ENCODE peak calls at places on chromosome 17, in seven cellular contexts. One of them, this sample, is unnamed.

GRCh38 chr17:77808663-77809425 is 149.7 kb upstream of the TNRC6C start:
- DNase-seq in RWPE2: no peak
- DNase-seq in epithelial cell of esophagus: no peak
- DNase-seq in upper lobe of right lung: no peak
- DNase-seq in gastrocnemius medialis: no peak
- DNase-seq in tibial artery: no peak
- DNase-seq in GM23338: no peak
- DNase-seq in this sample: no peak

GRCh38 chr17:49738456-49739163 is 25.3 kb downstream of the FAM117A start:
- DNase-seq in RWPE2: no peak
- DNase-seq in epithelial cell of esophagus: no peak
- DNase-seq in upper lobe of right lung: no peak
- DNase-seq in gastrocnemius medialis: peak; percentile 34
- DNase-seq in tibial artery: no peak
- DNase-seq in GM23338: no peak
- DNase-seq in this sample: no peak

GRCh38 chr17:81412490-81413093 is 17.3 kb downstream of the BAHCC1 start:
- DNase-seq in RWPE2: no peak
- DNase-seq in epithelial cell of esophagus: peak; percentile 82
- DNase-seq in upper lobe of right lung: no peak
- DNase-seq in gastrocnemius medialis: no peak
- DNase-seq in tibial artery: no peak
- DNase-seq in GM23338: no peak
- DNase-seq in this sample: peak; percentile 54

GRCh38 chr17:81097943-81098308 is 63.0 kb downstream of the BAIAP2 start:
- DNase-seq in RWPE2: no peak
- DNase-seq in epithelial cell of esophagus: peak; percentile 54
- DNase-seq in upper lobe of right lung: peak; percentile 85
- DNase-seq in gastrocnemius medialis: no peak
- DNase-seq in tibial artery: peak; percentile 50
- DNase-seq in GM23338: no peak
- DNase-seq in this sample: no peak

GRCh38 chr17:15409721-15410247 is 57.6 kb downstream of the CDRT4 start:
- DNase-seq in RWPE2: no peak
- DNase-seq in epithelial cell of esophagus: peak; percentile 73
- DNase-seq in upper lobe of right lung: no peak
- DNase-seq in gastrocnemius medialis: peak; percentile 38
- DNase-seq in tibial artery: peak; percentile 67
- DNase-seq in GM23338: no peak
- DNase-seq in this sample: peak; percentile 69

GRCh38 chr17:78383725-78384471 is 5.4 kb downstream of the PGS1 start:
- DNase-seq in RWPE2: peak; percentile 98
- DNase-seq in epithelial cell of esophagus: peak; percentile 98
- DNase-seq in upper lobe of right lung: peak; percentile 90
- DNase-seq in gastrocnemius medialis: peak; percentile 66
- DNase-seq in tibial artery: peak; percentile 94
- DNase-seq in GM23338: no peak
- DNase-seq in this sample: peak; percentile 82

GRCh38 chr17:10729334-10730193 is at the start of gene TMEM220:
- DNase-seq in RWPE2: no peak
- DNase-seq in epithelial cell of esophagus: peak; percentile 40
- DNase-seq in upper lobe of right lung: peak; percentile 92
- DNase-seq in gastrocnemius medialis: peak; percentile 59
- DNase-seq in tibial artery: peak; percentile 84
- DNase-seq in GM23338: peak; percentile 88
- DNase-seq in this sample: peak; percentile 42

GRCh38 chr17:77528516-77529327 is 388.0 kb downstream of the SEC14L1 start:
- DNase-seq in RWPE2: peak; percentile 54
- DNase-seq in epithelial cell of esophagus: no peak
- DNase-seq in upper lobe of right lung: peak; percentile 54
- DNase-seq in gastrocnemius medialis: no peak
- DNase-seq in tibial artery: no peak
- DNase-seq in GM23338: peak; percentile 87
- DNase-seq in this sample: no peak

GRCh38 chr17:62163847-62164246 is 98.8 kb upstream of the MED13 start:
- DNase-seq in RWPE2: no peak
- DNase-seq in epithelial cell of esophagus: peak; percentile 32
- DNase-seq in upper lobe of right lung: no peak
- DNase-seq in gastrocnemius medialis: no peak
- DNase-seq in tibial artery: no peak
- DNase-seq in GM23338: no peak
- DNase-seq in this sample: no peak

GRCh38 chr17:76204277-76204676 is 36.0 kb downstream of the RNF157 start:
- DNase-seq in RWPE2: no peak
- DNase-seq in epithelial cell of esophagus: peak; percentile 62
- DNase-seq in upper lobe of right lung: no peak
- DNase-seq in gastrocnemius medialis: no peak
- DNase-seq in tibial artery: no peak
- DNase-seq in GM23338: no peak
- DNase-seq in this sample: peak; percentile 32

GRCh38 chr17:30372755-30373154 is 6.0 kb upstream of the CPD start:
- DNase-seq in RWPE2: no peak
- DNase-seq in epithelial cell of esophagus: peak; percentile 97
- DNase-seq in upper lobe of right lung: no peak
- DNase-seq in gastrocnemius medialis: no peak
- DNase-seq in tibial artery: no peak
- DNase-seq in GM23338: peak; percentile 50
- DNase-seq in this sample: peak; percentile 29

GRCh38 chr17:68698761-68699160 is 97.6 kb upstream of the FAM20A start:
- DNase-seq in RWPE2: no peak
- DNase-seq in epithelial cell of esophagus: no peak
- DNase-seq in upper lobe of right lung: no peak
- DNase-seq in gastrocnemius medialis: peak; percentile 15
- DNase-seq in tibial artery: peak; percentile 33
- DNase-seq in GM23338: no peak
- DNase-seq in this sample: no peak

GRCh38 chr17:82092094-82092586 is 5.9 kb downstream of the FASN start:
- DNase-seq in RWPE2: no peak
- DNase-seq in epithelial cell of esophagus: no peak
- DNase-seq in upper lobe of right lung: no peak
- DNase-seq in gastrocnemius medialis: no peak
- DNase-seq in tibial artery: no peak
- DNase-seq in GM23338: no peak
- DNase-seq in this sample: no peak

GRCh38 chr17:58447039-58447975 is 30.0 kb upstream of the RNF43 start:
- DNase-seq in RWPE2: peak; percentile 73
- DNase-seq in epithelial cell of esophagus: peak; percentile 90
- DNase-seq in upper lobe of right lung: peak; percentile 83
- DNase-seq in gastrocnemius medialis: peak; percentile 5
- DNase-seq in tibial artery: no peak
- DNase-seq in GM23338: peak; percentile 94
- DNase-seq in this sample: peak; percentile 51

GRCh38 chr17:52158450-52159042 is at the start of gene CA10:
- DNase-seq in RWPE2: no peak
- DNase-seq in epithelial cell of esophagus: peak; percentile 18
- DNase-seq in upper lobe of right lung: no peak
- DNase-seq in gastrocnemius medialis: no peak
- DNase-seq in tibial artery: no peak
- DNase-seq in GM23338: peak; percentile 91
- DNase-seq in this sample: no peak

GRCh38 chr17:63601439-63602371 is 1.0 kb downstream of the TACO1 start:
- DNase-seq in RWPE2: no peak
- DNase-seq in epithelial cell of esophagus: peak; percentile 27
- DNase-seq in upper lobe of right lung: no peak
- DNase-seq in gastrocnemius medialis: no peak
- DNase-seq in tibial artery: no peak
- DNase-seq in GM23338: peak; percentile 13
- DNase-seq in this sample: no peak

GRCh38 chr17:31733326-31733725 is 125.7 kb downstream of the COPRS start:
- DNase-seq in RWPE2: no peak
- DNase-seq in epithelial cell of esophagus: no peak
- DNase-seq in upper lobe of right lung: no peak
- DNase-seq in gastrocnemius medialis: no peak
- DNase-seq in tibial artery: no peak
- DNase-seq in GM23338: peak; percentile 78
- DNase-seq in this sample: no peak

DNA sequence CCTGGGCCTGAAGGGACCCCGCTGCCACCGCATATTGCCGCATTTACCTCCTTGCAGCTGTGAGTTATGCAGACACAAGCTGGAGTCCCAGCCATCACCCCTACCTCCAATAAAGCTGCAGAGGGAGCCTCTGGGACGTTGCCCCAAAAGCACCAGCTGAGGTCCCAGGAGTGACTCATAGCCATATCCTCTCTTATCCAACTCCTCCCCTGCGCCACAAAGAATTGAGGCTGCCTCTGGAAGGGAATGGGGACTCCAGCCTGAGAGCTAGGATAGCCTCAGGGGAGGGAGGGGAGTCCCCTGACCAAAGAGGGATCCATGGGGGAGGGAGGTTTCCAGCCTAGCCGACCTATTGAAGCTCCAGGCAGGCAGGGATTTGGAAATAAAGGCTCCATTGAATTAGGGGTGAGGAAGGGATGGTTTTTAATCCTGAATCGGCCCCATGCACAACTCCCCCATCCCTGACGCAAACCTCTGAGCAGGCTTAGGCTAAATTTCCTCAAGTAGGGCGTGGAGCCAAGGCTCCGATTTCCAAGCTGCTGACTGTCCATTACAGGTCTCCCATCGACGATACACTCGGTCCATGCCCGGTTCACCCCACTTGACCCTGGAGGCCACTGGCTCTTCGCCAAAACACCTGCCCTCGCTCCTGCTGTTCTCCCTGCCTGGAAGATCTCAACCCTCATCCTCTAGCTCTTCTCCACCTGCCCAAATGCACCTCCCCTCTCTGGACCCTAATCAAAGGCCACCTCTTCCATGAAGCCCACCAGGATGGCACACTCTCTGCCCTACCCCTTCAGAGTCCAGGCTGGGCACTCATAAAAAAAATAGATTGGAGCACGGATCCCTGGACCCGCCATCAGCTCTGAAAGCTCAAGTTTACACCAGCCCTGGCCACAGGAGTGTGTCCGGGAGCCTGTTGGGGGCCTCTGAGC is 27.5 kb downstream of the PIMREG start:
- DNase-seq in RWPE2: no peak
- DNase-seq in epithelial cell of esophagus: peak; percentile 62
- DNase-seq in upper lobe of right lung: no peak
- DNase-seq in gastrocnemius medialis: no peak
- DNase-seq in tibial artery: no peak
- DNase-seq in GM23338: peak; percentile 34
- DNase-seq in this sample: no peak
- TF ChIP-seq CTCF in RWPE2: peak; percentile 38
- TF ChIP-seq CTCF in epithelial cell of esophagus: peak; percentile 26
- TF ChIP-seq CTCF in upper lobe of right lung: no peak
- TF ChIP-seq CTCF in gastrocnemius medialis: no peak
- TF ChIP-seq CTCF in tibial artery: no peak
- TF ChIP-seq CTCF in GM23338: no peak
- TF ChIP-seq CTCF in this sample: no peak

GRCh38 chr17:27631897-27632725 is 1.1 kb downstream of the LGALS9 start:
- DNase-seq in RWPE2: no peak
- DNase-seq in epithelial cell of esophagus: no peak
- DNase-seq in upper lobe of right lung: no peak
- DNase-seq in gastrocnemius medialis: no peak
- DNase-seq in tibial artery: no peak
- DNase-seq in GM23338: no peak
- DNase-seq in this sample: no peak
- H3K4me3 ChIP-seq in RWPE2: no peak overlapping the region
- H3K4me3 ChIP-seq in epithelial cell of esophagus: no peak overlapping the region
- H3K4me3 ChIP-seq in upper lobe of right lung: peak overlapping the region; percentile 54
- H3K4me3 ChIP-seq in gastrocnemius medialis: peak overlapping the region; percentile 17
- H3K4me3 ChIP-seq in tibial artery: peak overlapping the region; percentile 38
- H3K4me3 ChIP-seq in GM23338: no peak overlapping the region
- H3K4me3 ChIP-seq in this sample: no peak overlapping the region

GRCh38 chr17:60583008-60583407 is 17.0 kb upstream of the PPM1D start:
- DNase-seq in RWPE2: no peak
- DNase-seq in epithelial cell of esophagus: no peak
- DNase-seq in upper lobe of right lung: no peak
- DNase-seq in gastrocnemius medialis: no peak
- DNase-seq in tibial artery: no peak
- DNase-seq in GM23338: no peak
- DNase-seq in this sample: no peak

GRCh38 chr17:60590075-60590474 is 9.9 kb upstream of the PPM1D start:
- DNase-seq in RWPE2: no peak
- DNase-seq in epithelial cell of esophagus: no peak
- DNase-seq in upper lobe of right lung: no peak
- DNase-seq in gastrocnemius medialis: no peak
- DNase-seq in tibial artery: no peak
- DNase-seq in GM23338: no peak
- DNase-seq in this sample: no peak

GRCh38 chr17:60585887-60586286 is 14.1 kb upstream of the PPM1D start:
- DNase-seq in RWPE2: no peak
- DNase-seq in epithelial cell of esophagus: peak; percentile 69
- DNase-seq in upper lobe of right lung: no peak
- DNase-seq in gastrocnemius medialis: no peak
- DNase-seq in tibial artery: no peak
- DNase-seq in GM23338: no peak
- DNase-seq in this sample: no peak

DNA sequence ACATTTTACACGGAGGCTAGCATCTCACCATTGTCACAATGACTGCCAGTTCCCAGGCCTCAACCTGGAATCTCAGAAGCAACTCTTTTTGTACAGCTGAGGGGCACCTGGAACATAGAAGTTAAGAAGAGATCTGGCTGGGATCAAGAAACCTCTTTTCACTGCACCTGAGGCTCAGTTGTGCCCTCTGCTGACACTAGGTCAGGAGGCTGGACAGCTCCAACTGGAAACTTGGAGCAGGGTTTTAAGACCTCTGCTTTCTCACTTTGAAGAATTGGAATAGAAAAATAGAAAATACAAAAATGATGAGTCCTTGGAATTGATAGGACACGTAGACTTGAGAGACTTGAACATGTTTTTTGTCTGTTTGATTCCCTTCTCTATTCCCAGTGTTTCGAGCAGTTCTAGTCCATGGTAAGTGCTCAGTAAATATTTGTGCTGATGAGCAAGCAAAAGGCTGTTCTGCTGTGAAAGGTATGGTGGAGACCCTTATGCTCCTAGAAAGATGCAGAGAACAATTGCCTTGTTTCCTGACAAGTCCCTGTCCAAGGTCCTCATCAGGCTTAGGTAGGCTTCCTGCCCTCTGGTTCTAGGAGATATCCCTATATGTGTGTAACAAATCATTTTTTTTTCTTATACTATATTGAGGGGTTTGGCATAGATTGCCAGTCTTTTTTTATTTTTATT is 13.6 kb upstream of the PPM1D start:
- DNase-seq in RWPE2: no peak
- DNase-seq in epithelial cell of esophagus: no peak
- DNase-seq in upper lobe of right lung: no peak
- DNase-seq in gastrocnemius medialis: no peak
- DNase-seq in tibial artery: no peak
- DNase-seq in GM23338: peak; percentile 68
- DNase-seq in this sample: no peak
- TF ChIP-seq CTCF in RWPE2: peak; percentile 39
- TF ChIP-seq CTCF in epithelial cell of esophagus: peak; percentile 26
- TF ChIP-seq CTCF in upper lobe of right lung: peak; percentile 34
- TF ChIP-seq CTCF in gastrocnemius medialis: no peak
- TF ChIP-seq CTCF in tibial artery: no peak
- TF ChIP-seq CTCF in GM23338: peak; percentile 58
- TF ChIP-seq CTCF in this sample: peak; percentile 47

DNA sequence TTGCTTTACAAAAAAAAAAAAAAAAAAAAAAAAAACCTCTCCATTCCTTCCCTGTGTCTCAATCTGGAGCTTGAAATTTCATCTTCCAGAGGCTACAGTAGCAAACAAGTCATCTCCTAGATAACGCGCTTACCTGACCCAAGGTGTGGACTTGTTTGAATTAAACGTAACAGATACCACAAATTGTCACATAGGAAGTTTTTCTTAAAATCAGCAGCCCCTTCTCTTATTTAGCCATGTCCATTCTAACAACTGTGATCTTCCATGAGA is 2.0 kb downstream of the STAT5B start:
- DNase-seq in RWPE2: no peak
- DNase-seq in epithelial cell of esophagus: no peak
- DNase-seq in upper lobe of right lung: no peak
- DNase-seq in gastrocnemius medialis: no peak
- DNase-seq in tibial artery: no peak
- DNase-seq in GM23338: no peak
- DNase-seq in this sample: no peak
- H3K4me3 ChIP-seq in RWPE2: no peak overlapping the region
- H3K4me3 ChIP-seq in epithelial cell of esophagus: no peak overlapping the region
- H3K4me3 ChIP-seq in upper lobe of right lung: peak overlapping the region; percentile 85
- H3K4me3 ChIP-seq in gastrocnemius medialis: peak overlapping the region; percentile 92
- H3K4me3 ChIP-seq in tibial artery: no peak overlapping the region
- H3K4me3 ChIP-seq in GM23338: peak overlapping the region; percentile 87
- H3K4me3 ChIP-seq in this sample: no peak overlapping the region

This sample was measured in kidney epithelial cell.